ENCODE peak calls at places on chromosomes 6 and 20, in eight cellular contexts. C is GM10248; N is NCI-H345; K is caudate nucleus; L is NCI-H2107; Y is effector memory CD8-positive, alpha-beta T cell; R is CD8-positive, alpha-beta T cell; G is RPMI8226. B is an unnamed sample.

GRCh38 chr20:47789081-47789998 is 4.1 kb upstream of the SULF2 start:
- DNase-seq in C (no peak), N (no peak), K (no peak), L (no peak), Y (no peak), R (no peak), G (no peak), B (no peak)

GRCh38 chr20:45479822-45480221 is 10.3 kb downstream of the WFDC2 start:
- DNase-seq in C (no peak), N (no peak), K (no peak), L (no peak), Y (no peak), R (no peak), G (no peak), B (no peak)

GRCh38 chr6:138465007-138465645 is 34.2 kb downstream of the NHSL1 start:
- DNase-seq in C (no peak), N (no peak), K (no peak), L (no peak), Y (no peak), R (no peak), G (no peak), B (peak)

GRCh38 chr6:69019832-69020231 is 384.8 kb downstream of the ADGRB3 start:
- DNase-seq in C (no peak), N (no peak), K (no peak), L (no peak), Y (no peak), R (no peak), G (no peak), B (no peak)

GRCh38 chr6:21264288-21264818 is 329.2 kb upstream of the SOX4 start:
- DNase-seq in C (no peak), N (peak), K (no peak), L (peak), Y (no peak), R (no peak), G (no peak), B (no peak)

GRCh38 chr20:33075281-33075680 is 4.2 kb upstream of the BPIFB4 start:
- DNase-seq in C (no peak), N (no peak), K (no peak), L (no peak), Y (no peak), R (no peak), G (no peak), B (no peak)

GRCh38 chr20:2692886-2693285 is 306 bp downstream of the EBF4 start:
- DNase-seq in C (peak), N (no peak), K (no peak), L (no peak), Y (no peak), R (no peak), G (peak), B (peak)

GRCh38 chr6:107490568-107491058 is 696 bp downstream of the SOBP start:
- DNase-seq in C (peak), N (no peak), K (no peak), L (no peak), Y (no peak), R (no peak), G (no peak), B (peak)

GRCh38 chr20:2139250-2139649 is 37.6 kb downstream of the STK35 start:
- DNase-seq in C (no peak), N (no peak), K (no peak), L (no peak), Y (no peak), R (no peak), G (no peak), B (no peak)

GRCh38 chr20:6265204-6265904 is 142.5 kb upstream of the FERMT1 start:
- DNase-seq in C (peak), N (peak), K (no peak), L (no peak), Y (no peak), R (no peak), G (peak), B (no peak)

GRCh38 chr6:135141728-135142127 is 39.4 kb upstream of the MYB start:
- DNase-seq in C (no peak), N (no peak), K (no peak), L (no peak), Y (no peak), R (no peak), G (peak), B (no peak)

GRCh38 chr20:34797012-34797720 is 28.3 kb downstream of the NCOA6 start:
- DNase-seq in C (no peak), N (no peak), K (no peak), L (no peak), Y (no peak), R (no peak), G (no peak), B (no peak)

GRCh38 chr6:36823421-36824096 is 15.7 kb downstream of the CPNE5 start:
- DNase-seq in C (no peak), N (no peak), K (no peak), L (no peak), Y (no peak), R (no peak), G (no peak), B (no peak)

GRCh38 chr20:46694484-46694883 is 5.2 kb upstream of the TP53RK start:
- DNase-seq in C (no peak), N (no peak), K (no peak), L (peak), Y (no peak), R (no peak), G (peak), B (no peak)

GRCh38 chr6:100202417-100203194 is 208.6 kb upstream of the MCHR2 start:
- DNase-seq in C (no peak), N (no peak), K (no peak), L (no peak), Y (no peak), R (no peak), G (no peak), B (no peak)

GRCh38 chr20:50188879-50189680 is 1.6 kb upstream of the CEBPB start:
- DNase-seq in C (no peak), N (no peak), K (no peak), L (no peak), Y (no peak), R (no peak), G (no peak), B (no peak)

GRCh38 chr20:14953736-14954135 is 616.3 kb upstream of the FLRT3 start:
- DNase-seq in C (no peak), N (no peak), K (no peak), L (no peak), Y (no peak), R (no peak), G (no peak), B (no peak)

GRCh38 chr20:35368616-35369423 is 43.0 kb downstream of the UQCC1 start:
- DNase-seq in C (no peak), N (no peak), K (no peak), L (no peak), Y (no peak), R (no peak), G (no peak), B (no peak)

GRCh38 chr20:35093245-35093884 is 758 bp upstream of the TRPC4AP start:
- DNase-seq in C (no peak), N (no peak), K (no peak), L (no peak), Y (no peak), R (no peak), G (no peak), B (peak)

GRCh38 chr6:111011360-111012142 is 29.7 kb downstream of the RPF2 start:
- DNase-seq in C (peak), N (peak), K (no peak), L (no peak), Y (peak), R (no peak), G (peak), B (no peak)

GRCh38 chr6:140979642-140980091 is 1153.1 kb upstream of the GJE1 start:
- DNase-seq in C (no peak), N (no peak), K (no peak), L (no peak), Y (no peak), R (no peak), G (no peak), B (no peak)

GRCh38 chr6:145758086-145758485 is 22.8 kb upstream of the EPM2A start:
- DNase-seq in C (no peak), N (no peak), K (no peak), L (no peak), Y (no peak), R (no peak), G (no peak), B (no peak)

GRCh38 chr20:64048402-64049044 is 916 bp downstream of the SOX18 start:
- DNase-seq in C (no peak), N (no peak), K (no peak), L (no peak), Y (no peak), R (no peak), G (no peak), B (no peak)

GRCh38 chr6:54427396-54427910 is 119.2 kb downstream of the TINAG start:
- DNase-seq in C (no peak), N (no peak), K (no peak), L (no peak), Y (no peak), R (no peak), G (no peak), B (no peak)

GRCh38 chr6:47057830-47058540 is 15.9 kb upstream of the ADGRF1 start:
- DNase-seq in C (no peak), N (no peak), K (no peak), L (no peak), Y (no peak), R (no peak), G (no peak), B (no peak)